ENCODE peak calls at places on chromosomes 1 and 21, in eight cellular contexts. S is fibroblast of lung, G is AG04450, K is astrocyte of the spinal cord, P is fibroblast of the aortic adventitia, Q is cardiac muscle cell, V is kidney epithelial cell, O is heart left ventricle. A is an unnamed sample.

GRCh38 chr1:152941037-152941700 is 5.8 kb upstream of the SPRR5 start:
- DNase-seq in S (no peak), G (no peak), K (no peak), P (no peak), Q (no peak), V (no peak), O (no peak), A (no peak)

GRCh38 chr1:207025144-207025880 is 7.2 kb downstream of the C1orf116 start:
- DNase-seq in S (peak), G (no peak), K (peak), P (peak), Q (peak), V (no peak), O (no peak), A (peak)

GRCh38 chr21:46122241-46122671 is 24.3 kb downstream of the COL6A2 start:
- DNase-seq in S (peak), G (no peak), K (peak), P (peak), Q (no peak), V (no peak), O (peak), A (peak)

GRCh38 chr1:16998589-16998988 is 13.1 kb downstream of the ATP13A2 start:
- DNase-seq in S (no peak), G (no peak), K (peak), P (peak), Q (no peak), V (no peak), O (no peak), A (no peak)

GRCh38 chr21:32320059-32320458 is 21.4 kb downstream of the MRAP start:
- DNase-seq in S (no peak), G (no peak), K (no peak), P (no peak), Q (no peak), V (no peak), O (no peak), A (no peak)

GRCh38 chr1:87024936-87025537 is 110.6 kb downstream of the HS2ST1 start:
- DNase-seq in S (peak), G (no peak), K (peak), P (peak), Q (peak), V (peak), O (no peak), A (peak)

GRCh38 chr1:88892146-88892877 is 945 bp upstream of the GTF2B start:
- DNase-seq in S (peak), G (no peak), K (peak), P (peak), Q (no peak), V (no peak), O (no peak), A (peak)

GRCh38 chr1:54488065-54488750 is 59.8 kb upstream of the ACOT11 start:
- DNase-seq in S (peak), G (peak), K (peak), P (peak), Q (peak), V (peak), O (peak), A (peak)

GRCh38 chr1:38527373-38527966 is 332.1 kb downstream of the RRAGC start:
- DNase-seq in S (no peak), G (no peak), K (no peak), P (no peak), Q (no peak), V (no peak), O (no peak), A (no peak)

GRCh38 chr21:44377201-44377921 is 23.9 kb downstream of the TRPM2 start:
- DNase-seq in S (no peak), G (no peak), K (no peak), P (no peak), Q (peak), V (no peak), O (no peak), A (no peak)

GRCh38 chr1:70483342-70483741 is 72.3 kb downstream of the CTH start:
- DNase-seq in S (no peak), G (no peak), K (no peak), P (no peak), Q (no peak), V (no peak), O (no peak), A (no peak)

GRCh38 chr1:74733616-74734484 is 898 bp downstream of the TYW3 start:
- DNase-seq in S (peak), G (peak), K (peak), P (peak), Q (peak), V (peak), O (no peak), A (peak)

GRCh38 chr1:205440476-205441317 is 15.1 kb downstream of the BLACAT1 start:
- DNase-seq in S (peak), G (no peak), K (peak), P (no peak), Q (peak), V (peak), O (peak), A (peak)

GRCh38 chr1:243974451-243975292 is 76.4 kb upstream of the ZBTB18 start:
- DNase-seq in S (peak), G (no peak), K (peak), P (peak), Q (peak), V (no peak), O (no peak), A (peak)

GRCh38 chr1:2983706-2984398 is 37.4 kb upstream of the ACTRT2 start:
- DNase-seq in S (no peak), G (no peak), K (no peak), P (no peak), Q (no peak), V (no peak), O (no peak), A (no peak)

GRCh38 chr1:156910309-156910782 is 10.1 kb upstream of the LRRC71 start:
- DNase-seq in S (no peak), G (no peak), K (no peak), P (no peak), Q (peak), V (no peak), O (peak), A (peak)

GRCh38 chr1:156260896-156261295 is 13.0 kb upstream of the PAQR6 start:
- DNase-seq in S (no peak), G (no peak), K (no peak), P (no peak), Q (no peak), V (no peak), O (no peak), A (no peak)

GRCh38 chr21:46455575-46456385 is 2.9 kb upstream of the DIP2A start:
- DNase-seq in S (peak), G (no peak), K (peak), P (peak), Q (no peak), V (no peak), O (no peak), A (peak)

GRCh38 chr21:39004776-39005605 is 178.3 kb downstream of the PSMG1 start:
- DNase-seq in S (peak), G (no peak), K (no peak), P (peak), Q (no peak), V (no peak), O (peak), A (peak)

GRCh38 chr1:16183765-16184556 is 28.1 kb upstream of the EPHA2 start:
- DNase-seq in S (no peak), G (no peak), K (no peak), P (no peak), Q (no peak), V (no peak), O (no peak), A (no peak)

GRCh38 chr1:91792393-91793032 is 93.4 kb downstream of the TGFBR3 start:
- DNase-seq in S (no peak), G (no peak), K (no peak), P (no peak), Q (no peak), V (no peak), O (no peak), A (no peak)

GRCh38 chr1:53183277-53183990 is 13.2 kb upstream of the CPT2 start:
- DNase-seq in S (no peak), G (peak), K (no peak), P (peak), Q (no peak), V (no peak), O (no peak), A (peak)

GRCh38 chr1:234975941-234976871 is 152.4 kb downstream of the TOMM20 start:
- DNase-seq in S (no peak), G (no peak), K (no peak), P (no peak), Q (no peak), V (no peak), O (no peak), A (no peak)

GRCh38 chr1:225933072-225933471 is 7.9 kb downstream of the LEFTY2 start:
- DNase-seq in S (peak), G (peak), K (peak), P (peak), Q (no peak), V (peak), O (no peak), A (peak)

GRCh38 chr1:43552813-43553212 is 22.1 kb downstream of the PTPRF start:
- DNase-seq in S (peak), G (no peak), K (no peak), P (peak), Q (no peak), V (no peak), O (peak), A (no peak)

GRCh38 chr1:29708818-29709710 is 472.7 kb downstream of the PTPRU start:
- DNase-seq in S (peak), G (peak), K (peak), P (peak), Q (no peak), V (no peak), O (no peak), A (peak)

GRCh38 chr1:54487571-54488050 is 60.4 kb upstream of the ACOT11 start:
- DNase-seq in S (no peak), G (no peak), K (no peak), P (no peak), Q (no peak), V (no peak), O (no peak), A (no peak)

GRCh38 chr1:53672785-53673184 is 66.2 kb downstream of the GLIS1 start:
- DNase-seq in S (no peak), G (no peak), K (no peak), P (no peak), Q (no peak), V (no peak), O (no peak), A (no peak)

GRCh38 chr1:44819257-44819593 is 10.9 kb downstream of the BTBD19 start:
- DNase-seq in S (no peak), G (no peak), K (no peak), P (no peak), Q (no peak), V (no peak), O (no peak), A (no peak)

GRCh38 chr1:44820945-44821715 is 12.8 kb downstream of the BTBD19 start:
- DNase-seq in S (no peak), G (no peak), K (no peak), P (no peak), Q (no peak), V (no peak), O (peak), A (no peak)

GRCh38 chr1:44817771-44818495 is 9.6 kb downstream of the BTBD19 start:
- DNase-seq in S (no peak), G (no peak), K (no peak), P (no peak), Q (no peak), V (no peak), O (peak), A (no peak)

GRCh38 chr1:44820328-44820944 is 12.1 kb downstream of the BTBD19 start:
- DNase-seq in S (no peak), G (no peak), K (no peak), P (no peak), Q (no peak), V (no peak), O (peak), A (no peak)

GRCh38 chr1:44819594-44820327 is 11.4 kb downstream of the BTBD19 start:
- DNase-seq in S (peak), G (peak), K (peak), P (peak), Q (peak), V (peak), O (peak), A (peak)
- TF ChIP-seq CTCF in S (no peak), G (no peak), K (no peak), P (no peak), Q (peak), V (no peak), O (no peak), A (peak)

DNA sequence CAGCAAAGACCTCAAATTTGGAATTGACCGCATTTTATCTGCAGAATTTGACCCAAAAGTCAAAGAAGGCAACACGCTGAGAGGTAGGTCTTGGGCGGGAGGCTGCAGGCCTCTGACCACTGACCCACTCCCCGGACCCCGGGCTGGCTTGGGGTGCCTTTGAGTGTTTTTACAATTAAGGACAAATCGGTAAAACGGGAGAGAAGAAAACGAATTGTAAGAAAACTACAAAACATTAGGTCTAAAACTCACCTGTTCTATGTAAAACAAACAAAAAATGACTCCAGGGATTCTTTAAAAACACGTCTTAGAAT is 1.1 kb downstream of the HLX start:
- DNase-seq in S (no peak), G (no peak), K (peak), P (no peak), Q (no peak), V (no peak), O (no peak), A (no peak)
- H3K4me3 ChIP-seq in S (peak), G (peak), K (peak), P (peak), Q (peak), V (peak), O (peak), A (peak)

DNA sequence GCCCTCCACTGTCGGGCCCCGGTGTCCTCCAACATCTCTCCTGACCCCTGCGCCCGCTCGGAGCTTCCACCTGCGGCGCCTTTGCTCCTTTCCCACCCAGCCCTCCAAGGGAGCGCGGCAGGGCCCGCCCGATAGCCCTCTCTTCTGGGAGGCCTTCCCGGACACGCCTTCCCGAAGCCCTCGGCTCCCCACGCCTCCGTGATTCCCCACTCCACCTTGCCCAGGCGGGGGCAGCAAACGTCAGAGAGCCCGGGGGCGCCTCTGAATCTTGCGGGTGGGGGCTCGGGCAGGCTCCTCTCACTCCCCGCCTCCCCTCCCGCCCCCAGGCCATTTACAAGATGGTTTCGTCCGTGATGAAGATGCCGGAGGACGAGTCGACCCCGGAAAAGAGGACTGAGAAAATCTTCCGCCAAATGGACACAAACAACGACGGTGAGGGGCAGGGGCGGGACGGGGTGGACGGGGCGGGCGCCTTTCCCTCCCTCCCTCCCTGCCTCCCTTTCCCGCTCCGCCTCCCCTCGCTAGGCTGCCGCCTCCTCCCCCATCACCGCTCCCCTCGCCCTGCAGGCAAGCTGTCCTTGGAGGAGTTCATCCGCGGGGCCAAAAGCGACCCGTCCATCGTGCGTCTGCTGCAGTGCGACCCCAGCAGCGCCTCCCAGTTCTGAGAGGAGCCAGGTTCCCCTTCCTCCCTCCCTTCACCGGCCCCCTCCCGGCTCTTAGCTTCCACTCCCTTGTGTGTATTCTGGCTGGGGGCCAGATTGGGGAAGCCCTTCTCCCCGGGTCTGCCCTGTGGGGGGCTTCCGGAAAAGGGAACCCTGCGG is 7.1 kb downstream of the HPCA start:
- DNase-seq in S (peak), G (no peak), K (peak), P (no peak), Q (no peak), V (no peak), O (no peak), A (peak)
- TF ChIP-seq CTCF in S (no peak), G (peak), K (peak), P (no peak), Q (peak), V (peak), O (no peak), A (peak)

GRCh38 chr1:94535879-94536278 is 5.7 kb downstream of the F3 start:
- DNase-seq in S (peak), G (no peak), K (no peak), P (no peak), Q (no peak), V (no peak), O (no peak), A (peak)
- H3K4me3 ChIP-seq in S (no peak), G (peak), K (no peak), P (no peak), Q (no peak), V (no peak), O (no peak), A (no peak)

DNA sequence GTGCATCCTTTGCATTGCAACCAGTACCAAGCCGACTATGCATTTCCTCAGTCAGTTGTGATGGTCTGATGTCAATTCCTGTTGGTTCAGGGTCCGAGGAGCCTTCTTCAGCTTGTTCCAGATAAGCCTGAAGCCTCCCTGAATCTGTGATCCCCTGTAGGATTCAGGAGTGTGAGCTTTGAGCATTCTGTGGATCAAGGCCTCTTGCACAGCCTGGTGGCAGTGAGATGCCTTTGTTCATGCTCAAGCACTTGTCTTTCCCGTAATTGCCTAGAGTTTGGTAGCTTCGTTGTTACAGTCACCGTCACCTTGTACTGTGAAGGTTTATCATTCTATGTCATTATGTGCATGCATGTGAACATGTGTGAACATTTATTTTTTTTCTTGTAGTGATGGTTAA is 103.5 kb downstream of the PBX1 start:
- DNase-seq in S (no peak), G (no peak), K (no peak), P (no peak), Q (no peak), V (no peak), O (no peak), A (no peak)
- TF ChIP-seq CTCF in S (no peak), G (no peak), K (no peak), P (no peak), Q (no peak), V (no peak), O (no peak), A (peak)

GRCh38 chr21:24896735-24897124 is 710.6 kb downstream of the MRPL39 start:
- DNase-seq in S (no peak), G (no peak), K (no peak), P (no peak), Q (no peak), V (no peak), O (no peak), A (no peak)
- H3K4me3 ChIP-seq in S (no peak), G (no peak), K (no peak), P (no peak), Q (no peak), V (no peak), O (no peak), A (no peak)

A was measured in choroid plexus epithelial cell.